ENCODE peak calls at places on chromosomes 4 and X, in nine cellular contexts. U is astrocyte of the spinal cord; X is substantia nigra; S is endodermal cell; P is astrocyte of the cerebellum; J is activated effector memory CD4-positive, alpha-beta T cell treated with Interleukin-2 at 50 U/mL for 16 hours; N is mammary epithelial cell; G is psoas muscle; B is NCI-H1417. O is an unnamed sample.

GRCh38 chr4:122819708-122820449 is 6.8 kb upstream of the FGF2 start:
- DNase-seq in P (no peak), U (no peak), J (no peak), N (peak), S (no peak), B (no peak), G (no peak), X (no peak), O (no peak)

GRCh38 chr4:23232987-23233386 is 540.2 kb downstream of the GBA3 start:
- DNase-seq in S (no peak), U (no peak), X (no peak), J (no peak), P (no peak), G (no peak), N (peak), B (no peak), O (no peak)

GRCh38 chr4:170336238-170336775 is 246.6 kb upstream of the AADAT start:
- DNase-seq in N (no peak), G (no peak), U (no peak), P (no peak), S (no peak), X (no peak), B (peak), J (no peak), O (no peak)

GRCh38 chr4:166252487-166253402 is 379.7 kb downstream of the TLL1 start:
- DNase-seq in U (peak), G (no peak), J (no peak), S (peak), N (peak), X (no peak), P (no peak), B (no peak), O (no peak)

GRCh38 chr4:256492-256891 is 48.8 kb downstream of the ZNF732 start:
- DNase-seq in G (no peak), U (no peak), S (no peak), P (no peak), J (no peak), N (no peak), B (no peak), X (no peak), O (no peak)

GRCh38 chrX:119004920-119005524 is 30.6 kb downstream of the LONRF3 start:
- DNase-seq in X (peak), J (peak), B (peak), N (peak), S (peak), P (peak), G (peak), U (peak), O (peak)

GRCh38 chrX:12210921-12211320 is 72.6 kb downstream of the FRMPD4 start:
- DNase-seq in G (no peak), U (peak), X (no peak), N (peak), B (no peak), S (no peak), J (no peak), P (no peak), O (no peak)

GRCh38 chr4:183987529-183987946 is 82.4 kb downstream of the STOX2 start:
- DNase-seq in J (no peak), X (peak), U (peak), G (peak), N (peak), P (peak), S (peak), B (peak), O (peak)

GRCh38 chrX:39855748-39856129 is 242.0 kb downstream of the BCOR start:
- DNase-seq in N (peak), B (peak), S (peak), J (peak), G (no peak), P (no peak), U (no peak), X (no peak), O (no peak)

GRCh38 chr4:168502886-168503285 is 6.0 kb downstream of the PALLD start:
- DNase-seq in J (no peak), B (no peak), X (no peak), U (no peak), G (no peak), S (no peak), P (no peak), N (no peak), O (no peak)

GRCh38 chrX:53223955-53224859 is 800 bp downstream of the KDM5C start:
- DNase-seq in B (peak), P (peak), S (no peak), X (no peak), J (peak), U (peak), G (peak), N (peak), O (no peak)

GRCh38 chrX:48492293-48492910 is 16.4 kb upstream of the PORCN start:
- DNase-seq in S (no peak), J (no peak), N (no peak), P (no peak), G (no peak), X (no peak), B (no peak), U (peak), O (no peak)

GRCh38 chr4:63528592-63528991 is 880.7 kb downstream of the TECRL start:
- DNase-seq in G (no peak), P (no peak), N (no peak), X (no peak), B (peak), S (no peak), U (no peak), J (no peak), O (no peak)

GRCh38 chr4:85496146-85496849 is 21.3 kb downstream of the ARHGAP24 start:
- DNase-seq in S (no peak), X (no peak), U (peak), P (no peak), G (no peak), J (no peak), B (no peak), N (no peak), O (no peak)

GRCh38 chr4:113094802-113095201 is 45.3 kb downstream of the ANK2 start:
- DNase-seq in N (no peak), J (no peak), B (peak), X (no peak), G (no peak), S (no peak), P (peak), U (peak), O (no peak)

GRCh38 chr4:56272003-56272402 is 115.3 kb downstream of the AASDH start:
- DNase-seq in N (no peak), X (no peak), J (no peak), P (no peak), G (no peak), B (no peak), U (no peak), S (no peak), O (no peak)

GRCh38 chr4:124199185-124199584 is 513.3 kb downstream of the ANKRD50 start:
- DNase-seq in G (no peak), P (no peak), B (no peak), U (no peak), J (no peak), S (no peak), N (no peak), X (no peak), O (no peak)

GRCh38 chr4:1463088-1463926 is 57.1 kb upstream of the NKX1-1 start:
- DNase-seq in P (no peak), G (no peak), B (no peak), N (no peak), U (no peak), S (no peak), X (no peak), J (no peak), O (no peak)

GRCh38 chr4:55752810-55753209 is 66.8 kb upstream of the EXOC1L start:
- DNase-seq in B (no peak), G (no peak), N (no peak), J (no peak), X (no peak), U (no peak), S (no peak), P (no peak), O (no peak)

GRCh38 chrX:125769628-125770027 is 396.5 kb downstream of the DCAF12L2 start:
- DNase-seq in S (no peak), U (no peak), J (no peak), N (no peak), P (no peak), X (no peak), G (no peak), B (no peak), O (no peak)

GRCh38 chr4:143241892-143242291 is 57.2 kb downstream of the USP38 start:
- DNase-seq in N (peak), X (no peak), U (no peak), P (no peak), B (peak), S (no peak), J (no peak), G (no peak), O (no peak)

GRCh38 chr4:53816561-53816960 is 225.3 kb upstream of the LNX1 start:
- DNase-seq in U (no peak), X (no peak), J (no peak), B (no peak), G (no peak), N (no peak), S (no peak), P (no peak), O (no peak)

GRCh38 chr4:40283968-40284367 is 51.2 kb upstream of the CHRNA9 start:
- DNase-seq in X (no peak), S (no peak), B (no peak), U (peak), P (peak), N (peak), J (peak), G (no peak), O (no peak)

GRCh38 chr4:182724414-182724813 is 192.8 kb downstream of the DCTD start:
- DNase-seq in X (no peak), N (peak), J (no peak), G (no peak), U (no peak), B (peak), S (no peak), P (no peak), O (no peak)

GRCh38 chr4:2353222-2354107 is 65.0 kb downstream of the ZFYVE28 start:
- DNase-seq in J (no peak), P (no peak), X (no peak), B (peak), U (no peak), G (peak), S (peak), N (no peak), O (no peak)

O was measured in Right ventricle myocardium superior.